ENCODE peak calls at places on chromosomes 16 and 17, in eight cellular contexts. Y, J, G, P, T, Q, E and U are unnamed samples.

GRCh38 chr17:39016193-39017153 is 49.3 kb upstream of the FBXO47 start:
- DNase-seq in T (no peak), J (no peak), P (no peak), Y (no peak), Q (no peak), G (no peak), E (no peak), U (peak; percentile 63)

GRCh38 chr17:31424944-31425582 is 33.6 kb downstream of the RAB11FIP4 start:
- DNase-seq in J (peak; percentile 66), E (no peak), P (no peak), Q (no peak), T (no peak), Y (no peak), G (peak; percentile 36), U (peak; percentile 92)

GRCh38 chr16:51388516-51388951 is 237.5 kb upstream of the SALL1 start:
- DNase-seq in Q (no peak), P (no peak), G (no peak), J (no peak), E (no peak), Y (no peak), T (no peak), U (no peak)

GRCh38 chr17:80743181-80743771 is 198.6 kb downstream of the RPTOR start:
- DNase-seq in E (peak; percentile 58), Y (no peak), T (no peak), G (no peak), P (no peak), Q (no peak), J (no peak), U (peak; percentile 32)

GRCh38 chr17:47275245-47275984 is 21.8 kb downstream of the ITGB3 start:
- DNase-seq in J (peak; percentile 94), Q (peak; percentile 94), Y (peak; percentile 68), E (peak; percentile 97), P (peak; percentile 94), G (no peak), T (peak; percentile 60), U (peak; percentile 55)

GRCh38 chr17:80832266-80832676 is 159.4 kb upstream of the CHMP6 start:
- DNase-seq in E (peak; percentile 72), T (peak; percentile 78), Q (no peak), P (no peak), G (no peak), J (peak; percentile 77), Y (no peak), U (peak; percentile 47)

GRCh38 chr17:68515238-68515637 is 3.0 kb downstream of the PRKAR1A start:
- DNase-seq in E (no peak), J (peak; percentile 45), T (no peak), Y (no peak), G (no peak), Q (no peak), P (no peak), U (peak; percentile 34)

GRCh38 chr16:62805221-62805857 is 769.1 kb upstream of the CDH8 start:
- DNase-seq in Q (peak; percentile 53), G (no peak), P (no peak), E (no peak), T (no peak), Y (no peak), J (no peak), U (no peak)

GRCh38 chr16:53580038-53580802 is 77.2 kb upstream of the AKTIP start:
- DNase-seq in Y (no peak), E (no peak), G (no peak), J (no peak), T (no peak), Q (no peak), P (no peak), U (no peak)

GRCh38 chr17:56230660-56231059 is 77.4 kb downstream of the ANKFN1 start:
- DNase-seq in Q (peak; percentile 54), J (peak; percentile 91), G (no peak), T (no peak), E (no peak), P (no peak), Y (no peak), U (no peak)

GRCh38 chr16:89360760-89361435 is 129.5 kb downstream of the ANKRD11 start:
- DNase-seq in G (no peak), T (no peak), E (no peak), J (no peak), Q (no peak), P (no peak), Y (no peak), U (no peak)

GRCh38 chr17:549197-550040 is 165.2 kb downstream of the VPS53 start:
- DNase-seq in P (peak; percentile 63), E (no peak), J (no peak), Y (no peak), Q (no peak), G (no peak), T (no peak), U (peak; percentile 82)

GRCh38 chr17:64780096-64781012 is 118.2 kb upstream of the SMURF2 start:
- DNase-seq in E (no peak), J (no peak), Q (no peak), T (peak; percentile 89), G (no peak), Y (peak; percentile 84), P (no peak), U (no peak)

GRCh38 chr17:81463506-81463905 is 49.1 kb downstream of the ACTG1 start:
- DNase-seq in G (no peak), E (no peak), Y (no peak), T (no peak), Q (no peak), J (no peak), P (no peak), U (no peak)

GRCh38 chr17:17849863-17850373 is 13.1 kb upstream of the SREBF1 start:
- DNase-seq in E (peak; percentile 61), P (no peak), J (peak; percentile 51), T (peak; percentile 66), Q (peak; percentile 66), Y (no peak), G (no peak), U (peak; percentile 63)

GRCh38 chr17:73630531-73630930 is 13.7 kb downstream of the SDK2 start:
- DNase-seq in E (no peak), G (no peak), J (no peak), T (no peak), Q (no peak), P (no peak), Y (no peak), U (no peak)

GRCh38 chr16:47467501-47467900 is 6.4 kb downstream of the PHKB start:
- DNase-seq in T (no peak), Y (no peak), G (no peak), E (no peak), J (no peak), Q (no peak), P (no peak), U (no peak)

GRCh38 chr17:60971515-60972369 is 294.1 kb downstream of the BCAS3 start:
- DNase-seq in E (peak; percentile 22), J (peak; percentile 70), T (peak; percentile 11), Q (no peak), P (peak; percentile 25), Y (no peak), G (peak; percentile 5), U (peak; percentile 59)

GRCh38 chr17:50693041-50693682 is 14.6 kb downstream of the ANKRD40 start:
- DNase-seq in Q (no peak), T (no peak), E (no peak), G (no peak), J (peak; percentile 37), P (no peak), Y (no peak), U (peak; percentile 40)

GRCh38 chr17:55577011-55577586 is 65.8 kb upstream of the SMIM36 start:
- DNase-seq in Y (no peak), T (no peak), G (no peak), Q (peak; percentile 68), P (peak; percentile 31), E (peak; percentile 44), J (peak; percentile 86), U (peak; percentile 66)

GRCh38 chr17:3033741-3034577 is 29.4 kb downstream of the OR1D5 start:
- DNase-seq in P (no peak), Y (no peak), G (no peak), Q (no peak), E (no peak), J (no peak), T (no peak), U (no peak)

GRCh38 chr16:20799599-20799998 is 6.7 kb downstream of the ERI2 start:
- DNase-seq in Y (no peak), T (peak; percentile 35), G (no peak), E (no peak), P (no peak), Q (no peak), J (peak; percentile 67), U (peak; percentile 36)

GRCh38 chr16:70746040-70746707 is 54.8 kb downstream of the VAC14 start:
- DNase-seq in E (peak; percentile 93), Y (peak; percentile 67), T (no peak), G (no peak), P (peak; percentile 55), J (peak; percentile 92), Q (peak; percentile 91), U (peak; percentile 80)

GRCh38 chr16:82891918-82892317 is 265.1 kb downstream of the CDH13 start:
- DNase-seq in G (no peak), E (no peak), J (no peak), P (no peak), Y (no peak), T (no peak), Q (no peak), U (no peak)

GRCh38 chr17:28953444-28954118 is 2.3 kb upstream of the PHF12 start:
- DNase-seq in Y (no peak), T (no peak), J (peak; percentile 49), G (peak; percentile 69), E (peak; percentile 59), P (no peak), Q (peak; percentile 45), U (peak; percentile 43)